ENCODE peak calls at places on chromosomes 11 and 22, in seven cellular contexts. One of them, this sample, is unnamed.

GRCh38 chr22:30640839-30641430 is 5.4 kb downstream of the SLC35E4 start:
- DNase-seq in uterus: no peak
- DNase-seq in tibial nerve: no peak
- DNase-seq in A549: no peak
- DNase-seq in IMR-90: no peak
- DNase-seq in heart left ventricle: no peak
- DNase-seq in right lobe of liver: no peak
- DNase-seq in this sample: no peak

GRCh38 chr11:37858398-37858797 is 1260.4 kb upstream of the RAG2 start:
- DNase-seq in tibial nerve: no peak
- DNase-seq in uterus: no peak
- DNase-seq in heart left ventricle: no peak
- DNase-seq in A549: no peak
- DNase-seq in IMR-90: no peak
- DNase-seq in right lobe of liver: no peak
- DNase-seq in this sample: no peak

GRCh38 chr11:128424867-128425285 is 162.5 kb downstream of the ETS1 start:
- DNase-seq in right lobe of liver: peak; percentile 58
- DNase-seq in tibial nerve: no peak
- DNase-seq in A549: no peak
- DNase-seq in heart left ventricle: peak; percentile 64
- DNase-seq in uterus: peak; percentile 57
- DNase-seq in IMR-90: peak; percentile 66
- DNase-seq in this sample: no peak

GRCh38 chr22:32444068-32444467 is 20.2 kb downstream of the BPIFC start:
- DNase-seq in IMR-90: no peak
- DNase-seq in heart left ventricle: no peak
- DNase-seq in right lobe of liver: no peak
- DNase-seq in A549: peak; percentile 13
- DNase-seq in uterus: no peak
- DNase-seq in tibial nerve: no peak
- DNase-seq in this sample: no peak

GRCh38 chr11:110011595-110011994 is 81.6 kb upstream of the ZC3H12C start:
- DNase-seq in uterus: no peak
- DNase-seq in tibial nerve: no peak
- DNase-seq in heart left ventricle: no peak
- DNase-seq in A549: no peak
- DNase-seq in IMR-90: no peak
- DNase-seq in right lobe of liver: no peak
- DNase-seq in this sample: no peak

GRCh38 chr11:101478587-101479375 is 105.0 kb downstream of the TRPC6 start:
- DNase-seq in heart left ventricle: no peak
- DNase-seq in uterus: no peak
- DNase-seq in right lobe of liver: no peak
- DNase-seq in A549: no peak
- DNase-seq in tibial nerve: no peak
- DNase-seq in IMR-90: no peak
- DNase-seq in this sample: no peak

GRCh38 chr22:19175602-19176174 is 2.8 kb downstream of the SLC25A1 start:
- DNase-seq in right lobe of liver: no peak
- DNase-seq in tibial nerve: no peak
- DNase-seq in heart left ventricle: no peak
- DNase-seq in IMR-90: no peak
- DNase-seq in uterus: no peak
- DNase-seq in A549: no peak
- DNase-seq in this sample: no peak

GRCh38 chr11:19829109-19829790 is 116.6 kb downstream of the NAV2 start:
- DNase-seq in A549: no peak
- DNase-seq in right lobe of liver: no peak
- DNase-seq in heart left ventricle: no peak
- DNase-seq in uterus: no peak
- DNase-seq in IMR-90: no peak
- DNase-seq in tibial nerve: no peak
- DNase-seq in this sample: no peak

GRCh38 chr22:46737976-46738641 is at the start of gene CERK:
- DNase-seq in tibial nerve: peak; percentile 41
- DNase-seq in A549: peak; percentile 41
- DNase-seq in heart left ventricle: peak; percentile 94
- DNase-seq in IMR-90: peak; percentile 62
- DNase-seq in uterus: peak; percentile 80
- DNase-seq in right lobe of liver: peak; percentile 83
- DNase-seq in this sample: peak; percentile 77

GRCh38 chr11:131684111-131685060 is 314.0 kb downstream of the NTM start:
- DNase-seq in heart left ventricle: no peak
- DNase-seq in IMR-90: no peak
- DNase-seq in A549: no peak
- DNase-seq in uterus: no peak
- DNase-seq in tibial nerve: no peak
- DNase-seq in right lobe of liver: no peak
- DNase-seq in this sample: no peak

GRCh38 chr11:116641561-116642045 is 131.2 kb downstream of the BUD13 start:
- DNase-seq in A549: peak; percentile 50
- DNase-seq in tibial nerve: no peak
- DNase-seq in uterus: peak; percentile 34
- DNase-seq in heart left ventricle: no peak
- DNase-seq in IMR-90: no peak
- DNase-seq in right lobe of liver: peak; percentile 70
- DNase-seq in this sample: peak; percentile 61

GRCh38 chr11:102528618-102529017 is 1.9 kb downstream of the MMP7 start:
- DNase-seq in IMR-90: peak; percentile 19
- DNase-seq in A549: no peak
- DNase-seq in right lobe of liver: no peak
- DNase-seq in heart left ventricle: no peak
- DNase-seq in uterus: no peak
- DNase-seq in tibial nerve: no peak
- DNase-seq in this sample: no peak

GRCh38 chr22:28229566-28230483 is 310.8 kb upstream of the PITPNB start:
- DNase-seq in uterus: no peak
- DNase-seq in tibial nerve: no peak
- DNase-seq in right lobe of liver: no peak
- DNase-seq in heart left ventricle: no peak
- DNase-seq in A549: no peak
- DNase-seq in IMR-90: peak; percentile 62
- DNase-seq in this sample: no peak

GRCh38 chr11:86896486-86896885 is 58.7 kb downstream of the FZD4 start:
- DNase-seq in heart left ventricle: no peak
- DNase-seq in uterus: no peak
- DNase-seq in A549: no peak
- DNase-seq in right lobe of liver: no peak
- DNase-seq in IMR-90: peak; percentile 81
- DNase-seq in tibial nerve: no peak
- DNase-seq in this sample: no peak

GRCh38 chr22:50296658-50297490 is 10.6 kb downstream of the PLXNB2 start:
- DNase-seq in right lobe of liver: peak; percentile 83
- DNase-seq in tibial nerve: no peak
- DNase-seq in heart left ventricle: no peak
- DNase-seq in uterus: no peak
- DNase-seq in A549: no peak
- DNase-seq in IMR-90: no peak
- DNase-seq in this sample: no peak

GRCh38 chr11:1326435-1327063 is 17.1 kb upstream of the TOLLIP start:
- DNase-seq in right lobe of liver: no peak
- DNase-seq in uterus: no peak
- DNase-seq in heart left ventricle: no peak
- DNase-seq in IMR-90: peak; percentile 73
- DNase-seq in tibial nerve: no peak
- DNase-seq in A549: no peak
- DNase-seq in this sample: no peak

GRCh38 chr22:39994566-39995345 is at the start of gene FAM83F:
- DNase-seq in tibial nerve: no peak
- DNase-seq in heart left ventricle: no peak
- DNase-seq in right lobe of liver: no peak
- DNase-seq in IMR-90: no peak
- DNase-seq in uterus: no peak
- DNase-seq in A549: no peak
- DNase-seq in this sample: no peak

GRCh38 chr22:49599691-49600451 is 227.8 kb downstream of the BRD1 start:
- DNase-seq in heart left ventricle: peak; percentile 40
- DNase-seq in right lobe of liver: peak; percentile 31
- DNase-seq in A549: no peak
- DNase-seq in uterus: no peak
- DNase-seq in tibial nerve: no peak
- DNase-seq in IMR-90: no peak
- DNase-seq in this sample: no peak

GRCh38 chr22:50306753-50307749 is at the start of gene PLXNB2:
- DNase-seq in A549: peak; percentile 40
- DNase-seq in tibial nerve: peak; percentile 64
- DNase-seq in heart left ventricle: peak; percentile 92
- DNase-seq in right lobe of liver: peak; percentile 85
- DNase-seq in IMR-90: peak; percentile 80
- DNase-seq in uterus: peak; percentile 84
- DNase-seq in this sample: peak; percentile 86

DNA sequence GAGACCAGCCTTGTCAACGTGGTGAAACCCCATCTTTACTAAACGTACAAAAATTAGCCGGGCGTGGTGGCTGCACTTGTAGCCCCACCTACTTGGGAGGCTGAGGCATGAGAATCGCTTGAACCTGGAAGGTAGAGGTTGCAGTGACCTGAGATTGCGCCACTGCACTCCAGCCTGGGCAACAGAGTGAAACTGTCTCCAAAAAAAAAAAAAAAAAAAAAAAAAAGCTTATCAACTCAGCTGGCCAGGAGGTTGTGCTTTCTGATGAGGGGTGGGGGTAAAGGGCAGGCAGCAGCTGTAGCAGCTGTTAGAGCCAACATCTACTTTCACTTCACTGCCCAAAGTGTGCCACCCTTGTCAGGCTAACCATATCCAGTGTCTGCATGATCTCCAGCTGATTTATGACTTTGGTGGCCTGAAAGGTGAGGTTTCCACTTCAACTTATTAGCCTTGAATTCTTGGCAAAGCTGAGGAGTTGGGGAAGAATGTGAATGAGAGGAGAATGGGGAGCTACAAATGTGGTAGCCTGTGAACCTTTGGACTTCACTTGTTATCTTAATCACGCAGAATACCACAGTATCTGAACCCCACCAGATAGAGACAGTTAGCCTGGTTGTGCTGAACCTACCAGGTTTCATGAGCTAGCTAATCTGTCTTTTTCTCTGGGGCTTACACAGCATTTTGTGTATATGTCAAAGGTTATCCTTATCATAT is 19.6 kb downstream of the RNF121 start:
- DNase-seq in tibial nerve: no peak
- DNase-seq in right lobe of liver: peak; percentile 82
- DNase-seq in heart left ventricle: no peak
- DNase-seq in A549: no peak
- DNase-seq in uterus: no peak
- DNase-seq in IMR-90: no peak
- DNase-seq in this sample: no peak
- TF ChIP-seq POLR2A in tibial nerve: no peak
- TF ChIP-seq POLR2A in right lobe of liver: no peak
- TF ChIP-seq POLR2A in heart left ventricle: no peak
- TF ChIP-seq POLR2A in A549: no peak
- TF ChIP-seq POLR2A in uterus: no peak
- TF ChIP-seq POLR2A in IMR-90: no peak
- TF ChIP-seq POLR2A in this sample: no peak

GRCh38 chr11:77066229-77067023 is at the start of gene CAPN5:
- DNase-seq in A549: peak; percentile 95
- DNase-seq in tibial nerve: peak; percentile 88
- DNase-seq in uterus: peak; percentile 95
- DNase-seq in heart left ventricle: peak; percentile 96
- DNase-seq in right lobe of liver: peak; percentile 95
- DNase-seq in IMR-90: peak; percentile 92
- DNase-seq in this sample: peak; percentile 97
- TF ChIP-seq POLR2A in A549: peak; percentile 72
- TF ChIP-seq POLR2A in tibial nerve: peak; percentile 92
- TF ChIP-seq POLR2A in uterus: peak; percentile 91
- TF ChIP-seq POLR2A in heart left ventricle: peak; percentile 30
- TF ChIP-seq POLR2A in right lobe of liver: peak; percentile 97
- TF ChIP-seq POLR2A in IMR-90: peak; percentile 92
- TF ChIP-seq POLR2A in this sample: no peak

GRCh38 chr11:117985953-117986887 is at the start of gene IL10RA:
- DNase-seq in uterus: peak; percentile 85
- DNase-seq in A549: peak; percentile 71
- DNase-seq in heart left ventricle: peak; percentile 95
- DNase-seq in tibial nerve: peak; percentile 39
- DNase-seq in right lobe of liver: peak; percentile 90
- DNase-seq in IMR-90: peak; percentile 20
- DNase-seq in this sample: peak; percentile 95

GRCh38 chr11:117986981-117987495 is 844 bp downstream of the IL10RA start:
- DNase-seq in heart left ventricle: no peak
- DNase-seq in tibial nerve: no peak
- DNase-seq in right lobe of liver: no peak
- DNase-seq in uterus: no peak
- DNase-seq in IMR-90: no peak
- DNase-seq in A549: no peak
- DNase-seq in this sample: peak; percentile 50

GRCh38 chr11:117992136-117992535 is 5.9 kb downstream of the IL10RA start:
- DNase-seq in heart left ventricle: no peak
- DNase-seq in A549: no peak
- DNase-seq in right lobe of liver: no peak
- DNase-seq in IMR-90: no peak
- DNase-seq in tibial nerve: no peak
- DNase-seq in uterus: no peak
- DNase-seq in this sample: no peak

GRCh38 chr11:117992620-117993019 is 6.4 kb downstream of the IL10RA start:
- DNase-seq in tibial nerve: no peak
- DNase-seq in uterus: no peak
- DNase-seq in heart left ventricle: no peak
- DNase-seq in IMR-90: no peak
- DNase-seq in right lobe of liver: no peak
- DNase-seq in A549: no peak
- DNase-seq in this sample: no peak

GRCh38 chr11:117989351-117990102 is 3.3 kb downstream of the IL10RA start:
- DNase-seq in right lobe of liver: no peak
- DNase-seq in A549: no peak
- DNase-seq in tibial nerve: no peak
- DNase-seq in IMR-90: no peak
- DNase-seq in heart left ventricle: no peak
- DNase-seq in uterus: no peak
- DNase-seq in this sample: no peak
- TF ChIP-seq POLR2A in right lobe of liver: peak; percentile 14
- TF ChIP-seq POLR2A in A549: no peak
- TF ChIP-seq POLR2A in tibial nerve: no peak
- TF ChIP-seq POLR2A in IMR-90: no peak
- TF ChIP-seq POLR2A in heart left ventricle: no peak
- TF ChIP-seq POLR2A in uterus: no peak
- TF ChIP-seq POLR2A in this sample: no peak

GRCh38 chr11:12090061-12090572 is 20.3 kb upstream of the MICAL2 start:
- DNase-seq in A549: no peak
- DNase-seq in uterus: no peak
- DNase-seq in right lobe of liver: no peak
- DNase-seq in IMR-90: peak; percentile 61
- DNase-seq in heart left ventricle: no peak
- DNase-seq in tibial nerve: no peak
- DNase-seq in this sample: no peak

GRCh38 chr11:12091957-12092558 is 18.3 kb upstream of the MICAL2 start:
- DNase-seq in IMR-90: no peak
- DNase-seq in right lobe of liver: no peak
- DNase-seq in A549: no peak
- DNase-seq in uterus: no peak
- DNase-seq in tibial nerve: no peak
- DNase-seq in heart left ventricle: no peak
- DNase-seq in this sample: no peak

GRCh38 chr11:12089041-12089440 is 21.3 kb upstream of the MICAL2 start:
- DNase-seq in uterus: no peak
- DNase-seq in A549: no peak
- DNase-seq in IMR-90: no peak
- DNase-seq in tibial nerve: no peak
- DNase-seq in right lobe of liver: no peak
- DNase-seq in heart left ventricle: no peak
- DNase-seq in this sample: no peak

GRCh38 chr11:12089473-12089872 is 20.9 kb upstream of the MICAL2 start:
- DNase-seq in uterus: no peak
- DNase-seq in tibial nerve: no peak
- DNase-seq in right lobe of liver: no peak
- DNase-seq in heart left ventricle: no peak
- DNase-seq in A549: no peak
- DNase-seq in IMR-90: peak; percentile 65
- DNase-seq in this sample: no peak

GRCh38 chr11:12090761-12091261 is 19.6 kb upstream of the MICAL2 start:
- DNase-seq in uterus: no peak
- DNase-seq in tibial nerve: no peak
- DNase-seq in heart left ventricle: no peak
- DNase-seq in IMR-90: no peak
- DNase-seq in right lobe of liver: no peak
- DNase-seq in A549: no peak
- DNase-seq in this sample: no peak
- TF ChIP-seq POLR2A in uterus: no peak
- TF ChIP-seq POLR2A in tibial nerve: no peak
- TF ChIP-seq POLR2A in heart left ventricle: no peak
- TF ChIP-seq POLR2A in IMR-90: no peak
- TF ChIP-seq POLR2A in right lobe of liver: no peak
- TF ChIP-seq POLR2A in A549: no peak
- TF ChIP-seq POLR2A in this sample: no peak

This sample was measured in GM12892.